ENCODE peak calls at places on chromosomes 7 and 10, in four cellular contexts. K is transverse colon, N is thyroid gland, B is A549. O is an unnamed sample.

GRCh38 chr7:149855368-149856305 is 17.5 kb downstream of the ZNF862 start:
- DNase-seq in K (no peak), N (peak; percentile 92), B (no peak), O (no peak)

GRCh38 chr7:78198756-78199155 is 400.2 kb downstream of the PHTF2 start:
- DNase-seq in K (no peak), N (no peak), B (no peak), O (no peak)

GRCh38 chr7:80795174-80795573 is 123.7 kb downstream of the SEMA3C start:
- DNase-seq in K (no peak), N (no peak), B (no peak), O (no peak)

GRCh38 chr10:95601116-95601719 is 40.0 kb upstream of the SORBS1 start:
- DNase-seq in K (peak; percentile 87), N (peak; percentile 76), B (peak; percentile 76), O (peak; percentile 83)

GRCh38 chr7:1081931-1082401 is 5.9 kb upstream of the GPER1 start:
- DNase-seq in K (no peak), N (no peak), B (no peak), O (no peak)

GRCh38 chr7:151801291-151801690 is 75.6 kb downstream of the PRKAG2 start:
- DNase-seq in K (no peak), N (no peak), B (no peak), O (no peak)

GRCh38 chr10:80454526-80455460 is 683 bp downstream of the TSPAN14 start:
- DNase-seq in K (peak; percentile 86), N (peak; percentile 79), B (no peak), O (peak; percentile 82)

GRCh38 chr10:70599791-70600190 is 2.8 kb downstream of the PRF1 start:
- DNase-seq in K (no peak), N (no peak), B (no peak), O (no peak)

GRCh38 chr7:15236958-15237357 is 324.9 kb downstream of the AGMO start:
- DNase-seq in K (no peak), N (no peak), B (no peak), O (no peak)

GRCh38 chr10:34906021-34906965 is 91.2 kb upstream of the PARD3 start:
- DNase-seq in K (no peak), N (peak; percentile 84), B (no peak), O (no peak)

GRCh38 chr7:113197274-113197673 is 78.9 kb upstream of the SMIM30 start:
- DNase-seq in K (no peak), N (no peak), B (no peak), O (no peak)

DNA sequence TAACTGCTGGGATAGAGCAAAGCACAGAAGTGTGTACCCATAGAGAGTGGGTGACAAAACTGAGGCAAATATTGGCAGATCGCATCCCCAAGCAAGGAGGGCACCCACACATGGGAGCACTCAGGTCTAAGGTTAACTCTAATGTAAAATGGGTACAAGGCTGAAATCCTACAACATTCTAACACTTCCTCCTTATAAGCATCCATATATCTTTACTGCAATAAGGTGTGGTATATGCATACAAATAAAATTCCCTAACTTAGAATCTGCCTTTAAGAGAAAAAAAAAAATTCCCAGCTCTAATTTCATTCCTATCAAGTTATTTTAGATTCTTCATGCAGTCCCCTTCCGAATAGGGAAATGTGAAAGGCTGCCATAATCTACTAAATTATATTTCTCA is 18.7 kb downstream of the EIF3A start:
- DNase-seq in K (no peak), N (no peak), B (no peak), O (no peak)
- TF ChIP-seq POLR2A in K (no peak), N (no peak), B (no peak), O (no peak)

GRCh38 chr7:73830872-73831655 is at the start of gene CLDN4:
- DNase-seq in K (peak; percentile 94), N (peak; percentile 97), B (no peak), O (no peak)

GRCh38 chr7:73829921-73830617 is 727 bp upstream of the CLDN4 start:
- DNase-seq in K (peak; percentile 81), N (peak; percentile 46), B (no peak), O (peak; percentile 51)

GRCh38 chr7:73831656-73832579 is 1.1 kb downstream of the CLDN4 start:
- DNase-seq in K (peak; percentile 81), N (peak; percentile 98), B (no peak), O (no peak)

GRCh38 chr7:73829505-73829904 is 1.3 kb upstream of the CLDN4 start:
- DNase-seq in K (peak; percentile 59), N (peak; percentile 68), B (no peak), O (no peak)

GRCh38 chr7:73830618-73830871 is 251 bp upstream of the CLDN4 start:
- DNase-seq in K (no peak), N (no peak), B (no peak), O (no peak)
- H3K4me3 ChIP-seq in K (peak overlapping the region; percentile 56), N (no peak overlapping the region), B (no peak overlapping the region), O (no peak overlapping the region)

GRCh38 chr10:97188234-97188847 is 2.6 kb upstream of the SLIT1 start:
- DNase-seq in K (no peak), N (peak; percentile 66), B (no peak), O (no peak)

GRCh38 chr10:97184971-97185325 is 811 bp downstream of the SLIT1 start:
- DNase-seq in K (no peak), N (no peak), B (no peak), O (no peak)

GRCh38 chr10:97183314-97183713 is 2.4 kb downstream of the SLIT1 start:
- DNase-seq in K (no peak), N (no peak), B (no peak), O (no peak)

GRCh38 chr10:97186911-97187310 is 1.2 kb upstream of the SLIT1 start:
- DNase-seq in K (no peak), N (no peak), B (no peak), O (no peak)

DNA sequence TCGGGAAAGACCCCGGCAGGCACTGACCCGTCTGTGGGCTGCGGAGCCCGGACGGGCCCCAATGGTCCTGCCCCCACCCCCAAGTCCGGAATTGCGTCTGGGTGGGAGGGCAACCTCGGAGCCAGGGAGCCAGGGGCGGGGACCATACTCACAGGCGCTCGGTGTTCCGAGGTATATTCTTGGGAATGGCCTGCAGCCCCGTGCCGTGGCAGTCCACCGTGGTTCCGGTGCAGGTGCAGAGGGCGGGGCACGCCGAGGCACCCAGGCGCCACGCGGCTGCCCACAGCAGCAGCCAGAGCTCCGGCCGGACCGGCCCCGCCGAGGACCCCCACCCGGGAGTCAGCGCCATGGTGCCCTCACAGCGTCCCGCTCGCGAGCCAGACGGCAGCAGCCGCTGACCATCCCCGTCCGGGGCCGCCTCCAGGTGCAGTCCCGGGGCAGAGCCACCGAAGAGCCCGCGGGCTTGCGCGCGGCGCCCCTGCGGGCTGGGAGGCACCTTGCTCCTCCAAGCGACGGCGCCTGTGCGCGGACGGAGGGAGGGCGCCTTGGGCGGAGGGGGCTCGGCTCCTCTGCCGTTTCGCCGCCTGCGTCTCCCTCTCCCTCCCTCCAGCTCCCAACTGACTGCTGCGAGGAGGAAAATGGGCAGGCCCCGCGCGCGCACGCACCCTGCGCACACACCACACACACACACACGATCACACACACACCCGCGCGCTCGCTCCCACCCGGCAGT is at the start of gene SLIT1:
- DNase-seq in K (no peak), N (peak; percentile 12), B (no peak), O (no peak)
- TF ChIP-seq POLR2A in K (no peak), N (no peak), B (no peak), O (no peak)

DNA sequence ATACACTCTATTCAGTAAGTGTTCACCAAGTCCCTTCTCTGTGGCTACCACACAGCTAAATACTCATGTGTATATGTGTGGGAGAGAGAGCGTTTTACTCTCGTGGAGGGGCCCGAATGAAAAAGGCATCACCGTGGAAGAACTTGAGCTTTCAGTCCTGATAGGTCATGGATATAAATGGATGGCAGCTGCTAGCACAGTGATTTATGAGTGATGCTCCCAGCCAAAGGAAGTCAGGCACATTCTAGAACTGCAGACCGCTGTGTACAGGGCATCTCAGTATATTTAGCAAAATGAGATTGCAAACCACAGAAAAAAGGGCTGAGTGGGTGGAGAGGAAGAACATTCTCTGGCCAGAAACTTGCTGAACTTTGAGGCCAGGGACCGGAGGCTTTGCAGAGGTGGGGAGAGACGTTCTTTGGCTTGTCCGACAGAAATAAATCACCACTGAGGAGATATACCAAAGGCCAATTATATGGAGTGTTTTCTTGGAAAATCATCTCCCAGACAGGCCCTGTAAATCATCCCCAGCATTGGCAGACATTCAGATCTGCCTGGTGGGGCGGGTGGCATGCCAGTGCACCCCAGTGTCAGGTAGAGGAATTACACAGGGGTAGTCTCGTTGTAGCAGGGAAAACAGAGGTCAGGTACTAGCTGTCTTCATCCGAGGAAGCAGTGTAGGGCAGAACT is 655.3 kb downstream of the LRMDA start:
- DNase-seq in K (peak; percentile 76), N (no peak), B (peak; percentile 74), O (peak; percentile 22)
- H3K4me3 ChIP-seq in K (no peak overlapping the region), N (no peak overlapping the region), B (no peak overlapping the region), O (no peak overlapping the region)

GRCh38 chr7:118214051-118214832 is 10.3 kb upstream of the ANKRD7 start:
- DNase-seq in K (peak; percentile 62), N (peak; percentile 83), B (peak; percentile 71), O (peak; percentile 83)
- TF ChIP-seq POLR2A in K (no peak), N (no peak), B (peak; percentile 78), O (no peak)

DNA sequence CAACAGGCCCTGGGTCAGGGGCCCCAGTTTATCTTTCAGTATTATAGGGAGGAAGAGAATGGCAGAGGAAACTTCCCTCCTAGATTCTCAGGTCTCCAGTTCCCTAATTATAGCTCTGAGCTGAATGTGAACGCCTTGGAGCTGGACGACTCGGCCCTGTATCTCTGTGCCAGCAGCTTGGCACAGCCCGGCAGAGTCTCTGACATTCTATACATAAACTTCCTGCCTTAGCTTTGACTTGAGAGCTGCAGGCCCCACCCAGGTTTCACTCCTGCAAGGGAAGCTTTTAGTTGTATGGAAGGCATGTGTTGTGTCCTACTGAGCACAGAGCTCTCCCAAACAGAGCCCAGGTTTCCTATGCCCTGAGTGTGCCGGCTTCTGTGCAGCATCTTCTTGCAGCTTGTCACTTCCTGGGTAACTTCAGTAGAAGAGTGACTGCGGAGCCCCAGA is 205.6 kb upstream of the PRSS58 start:
- DNase-seq in K (no peak), N (no peak), B (no peak), O (no peak)
- H3K4me3 ChIP-seq in K (no peak overlapping the region), N (no peak overlapping the region), B (no peak overlapping the region), O (no peak overlapping the region)

DNA sequence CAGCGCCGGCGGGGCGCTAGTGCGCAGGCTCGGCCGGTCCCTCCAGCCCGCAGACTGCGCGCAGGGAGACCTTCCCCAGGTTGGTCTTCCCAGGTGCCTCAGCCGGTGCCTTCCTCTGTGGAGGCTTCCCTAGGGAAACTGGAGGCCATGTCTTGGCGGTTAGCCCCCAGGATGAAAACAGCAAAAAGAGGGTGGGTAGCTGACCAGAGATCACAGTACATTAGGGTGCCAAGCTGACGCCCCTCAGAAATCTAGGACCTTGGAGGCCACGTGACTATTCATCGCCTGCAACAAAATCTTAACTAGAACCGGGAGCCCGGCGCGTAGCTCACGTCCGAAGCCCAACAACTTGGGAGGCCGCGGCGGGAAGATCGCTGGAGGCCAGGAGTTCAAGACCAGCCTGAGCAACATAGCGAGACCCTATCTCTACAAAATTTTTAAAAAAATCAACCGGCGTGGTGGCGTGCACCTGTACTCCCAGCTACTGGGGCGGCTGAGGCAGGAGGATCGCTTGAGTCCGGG is 327 bp upstream of the FIS1 start:
- DNase-seq in K (no peak), N (no peak), B (no peak), O (no peak)
- TF ChIP-seq POLR2A in K (no peak), N (no peak), B (peak; percentile 79), O (no peak)

GRCh38 chr10:13984647-13985155 is 346.0 kb downstream of the FRMD4A start:
- DNase-seq in K (no peak), N (no peak), B (peak; percentile 46), O (no peak)
- H3K4me3 ChIP-seq in K (no peak overlapping the region), N (no peak overlapping the region), B (no peak overlapping the region), O (no peak overlapping the region)